ENCODE peak calls at places on chromosome 2, in six cellular contexts. I is esophagus squamous epithelium, T is IMR-90, O is adrenal gland, Q is left ventricle myocardium inferior, J is body of pancreas. S is an unnamed sample.

GRCh38 chr2:48114256-48114655 is 208.0 kb upstream of the FBXO11 start:
- DNase-seq in Q (no peak), T (peak; percentile 77), I (no peak), J (peak; percentile 40), O (peak; percentile 9), S (peak; percentile 89)

GRCh38 chr2:54558188-54558975 is 102.3 kb downstream of the SPTBN1 start:
- DNase-seq in J (peak; percentile 87), O (peak; percentile 87), T (peak; percentile 64), I (peak; percentile 15), Q (peak; percentile 53), S (peak; percentile 77)

GRCh38 chr2:27831279-27832050 is 58.7 kb downstream of the RBKS start:
- DNase-seq in T (no peak), J (no peak), Q (no peak), I (no peak), O (no peak), S (no peak)

GRCh38 chr2:217366246-217366645 is 506.4 kb upstream of the TNP1 start:
- DNase-seq in O (no peak), Q (no peak), J (no peak), I (no peak), T (no peak), S (no peak)

GRCh38 chr2:191665286-191665685 is 12.7 kb upstream of the NABP1 start:
- DNase-seq in J (no peak), T (peak; percentile 82), Q (no peak), I (no peak), O (no peak), S (peak; percentile 68)

GRCh38 chr2:52127527-52127926 is 1095.6 kb upstream of the NRXN1 start:
- DNase-seq in I (no peak), J (no peak), T (no peak), O (no peak), Q (no peak), S (no peak)

GRCh38 chr2:67032091-67032490 is 365.0 kb upstream of the ETAA1 start:
- DNase-seq in O (no peak), I (no peak), Q (no peak), J (no peak), T (no peak), S (no peak)

GRCh38 chr2:226873051-226873620 is 37.3 kb downstream of the RHBDD1 start:
- DNase-seq in T (peak; percentile 59), O (no peak), Q (no peak), J (no peak), I (no peak), S (no peak)

GRCh38 chr2:54997826-54998225 is 52.4 kb downstream of the RTN4 start:
- DNase-seq in O (no peak), Q (no peak), J (no peak), T (no peak), I (no peak), S (no peak)

GRCh38 chr2:24399434-24400206 is 39.3 kb upstream of the ITSN2 start:
- DNase-seq in Q (no peak), O (no peak), J (no peak), I (no peak), T (no peak), S (no peak)

GRCh38 chr2:83686863-83687262 is 772.2 kb downstream of the SUCLG1 start:
- DNase-seq in J (no peak), I (no peak), Q (no peak), O (peak; percentile 1), T (no peak), S (no peak)

GRCh38 chr2:28172114-28172898 is 220.4 kb upstream of the FOSL2 start:
- DNase-seq in O (no peak), J (no peak), I (no peak), T (peak; percentile 57), Q (no peak), S (no peak)

GRCh38 chr2:172234716-172235661 is 132.3 kb upstream of the DLX2 start:
- DNase-seq in O (peak; percentile 18), J (no peak), I (no peak), Q (no peak), T (no peak), S (no peak)

GRCh38 chr2:31442376-31442775 is 27.8 kb upstream of the XDH start:
- DNase-seq in Q (no peak), J (no peak), O (no peak), I (no peak), T (no peak), S (no peak)

GRCh38 chr2:42336361-42336965 is 24.6 kb downstream of the COX7A2L start:
- DNase-seq in T (no peak), I (no peak), Q (no peak), O (no peak), J (no peak), S (no peak)

GRCh38 chr2:28398101-28398834 is 5.6 kb downstream of the FOSL2 start:
- DNase-seq in T (peak; percentile 74), O (peak; percentile 77), I (no peak), J (no peak), Q (no peak), S (peak; percentile 77)

GRCh38 chr2:203669820-203670219 is 36.6 kb upstream of the CD28 start:
- DNase-seq in I (no peak), O (no peak), Q (no peak), J (no peak), T (peak; percentile 84), S (peak; percentile 68)

GRCh38 chr2:36277146-36277808 is 78.3 kb upstream of the CRIM1 start:
- DNase-seq in O (no peak), Q (no peak), I (no peak), T (peak; percentile 97), J (no peak), S (peak; percentile 45)

GRCh38 chr2:41934323-41935003 is 113.4 kb upstream of the PKDCC start:
- DNase-seq in I (no peak), T (peak; percentile 66), J (no peak), Q (peak; percentile 48), O (peak; percentile 47), S (peak; percentile 91)

GRCh38 chr2:179272406-179273192 is 8.0 kb upstream of the SESTD1 start:
- DNase-seq in T (peak; percentile 73), Q (no peak), J (no peak), I (no peak), O (no peak), S (peak; percentile 5)

GRCh38 chr2:193462411-193462810 is 1267.7 kb upstream of the TMEFF2 start:
- DNase-seq in I (no peak), Q (no peak), J (no peak), O (no peak), T (no peak), S (no peak)

DNA sequence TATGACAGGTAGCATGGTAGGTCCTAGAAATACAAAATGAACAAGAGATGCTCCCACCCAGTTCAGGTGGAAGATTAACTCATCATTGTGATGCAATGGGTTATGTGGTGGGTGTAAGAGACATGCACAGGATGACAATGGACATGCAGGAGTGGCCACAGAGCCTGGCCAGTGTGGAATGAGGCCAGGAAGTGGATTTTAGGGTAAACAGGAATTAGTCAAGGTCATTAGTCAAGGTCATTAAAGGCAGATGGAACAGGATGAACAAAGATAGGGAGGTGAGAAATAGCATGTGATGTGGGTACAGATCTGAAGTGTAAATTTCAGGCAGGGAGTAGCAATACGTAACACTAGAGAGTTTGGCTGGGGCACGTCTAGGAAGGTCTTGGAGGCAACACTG is 15.6 kb upstream of the SERTAD2 start:
- DNase-seq in T (no peak), O (no peak), Q (no peak), I (no peak), J (no peak), S (no peak)
- H3K4me1 ChIP-seq in T (no peaks in the 10 kb centered on the region), O (no peaks in the 10 kb centered on the region), Q (peaks cover 16% of the 10 kb centered on the region), I (no peaks in the 10 kb centered on the region), J (no peaks in the 10 kb centered on the region), S (peaks cover 8% of the 10 kb centered on the region)

GRCh38 chr2:173553589-173553988 is 198.9 kb downstream of the CDCA7 start:
- DNase-seq in I (no peak), J (no peak), T (peak; percentile 19), O (no peak), Q (no peak), S (no peak)

GRCh38 chr2:173547493-173547892 is 192.8 kb downstream of the CDCA7 start:
- DNase-seq in J (no peak), Q (no peak), I (no peak), T (no peak), O (no peak), S (no peak)

GRCh38 chr2:173545364-173545734 is 190.7 kb downstream of the CDCA7 start:
- DNase-seq in J (peak; percentile 27), I (no peak), T (peak; percentile 2), Q (no peak), O (peak; percentile 21), S (no peak)

GRCh38 chr2:173552540-173552939 is 197.9 kb downstream of the CDCA7 start:
- DNase-seq in J (no peak), Q (no peak), I (no peak), O (no peak), T (no peak), S (no peak)

DNA sequence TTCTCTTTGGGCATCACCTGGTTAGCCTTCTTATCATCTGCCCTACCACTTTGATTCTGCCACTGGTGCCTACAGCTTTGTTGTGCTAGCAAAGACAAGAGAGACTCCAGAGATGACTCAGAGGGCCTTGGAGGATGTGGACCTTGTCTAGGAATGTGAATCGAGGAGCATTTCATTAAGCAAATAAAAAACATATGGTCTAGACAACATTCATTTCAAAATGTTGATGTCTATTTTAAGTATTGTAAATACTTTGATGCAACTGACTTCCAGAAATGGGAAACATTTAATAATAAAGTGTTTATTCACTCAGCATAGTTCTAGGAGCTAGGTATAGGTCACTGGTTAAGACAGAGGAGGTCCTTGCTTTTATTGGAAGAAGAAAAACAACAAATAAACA is 195.5 kb downstream of the CDCA7 start:
- DNase-seq in Q (no peak), T (peak; percentile 47), O (no peak), I (no peak), J (no peak), S (no peak)
- TF ChIP-seq CTCF in Q (no peak), T (no peak), O (no peak), I (no peak), J (no peak), S (no peak)

GRCh38 chr2:65032016-65032975 is 23.9 kb upstream of the CEP68 start:
- DNase-seq in Q (no peak), T (no peak), O (no peak), I (no peak), J (no peak), S (peak; percentile 21)
- H3K27ac ChIP-seq in Q (no peak overlapping the region), T (no peak overlapping the region), O (no peak overlapping the region), I (peak overlapping the region; percentile 29), J (peak overlapping the region; percentile 73), S (peak overlapping the region; percentile 52)

DNA sequence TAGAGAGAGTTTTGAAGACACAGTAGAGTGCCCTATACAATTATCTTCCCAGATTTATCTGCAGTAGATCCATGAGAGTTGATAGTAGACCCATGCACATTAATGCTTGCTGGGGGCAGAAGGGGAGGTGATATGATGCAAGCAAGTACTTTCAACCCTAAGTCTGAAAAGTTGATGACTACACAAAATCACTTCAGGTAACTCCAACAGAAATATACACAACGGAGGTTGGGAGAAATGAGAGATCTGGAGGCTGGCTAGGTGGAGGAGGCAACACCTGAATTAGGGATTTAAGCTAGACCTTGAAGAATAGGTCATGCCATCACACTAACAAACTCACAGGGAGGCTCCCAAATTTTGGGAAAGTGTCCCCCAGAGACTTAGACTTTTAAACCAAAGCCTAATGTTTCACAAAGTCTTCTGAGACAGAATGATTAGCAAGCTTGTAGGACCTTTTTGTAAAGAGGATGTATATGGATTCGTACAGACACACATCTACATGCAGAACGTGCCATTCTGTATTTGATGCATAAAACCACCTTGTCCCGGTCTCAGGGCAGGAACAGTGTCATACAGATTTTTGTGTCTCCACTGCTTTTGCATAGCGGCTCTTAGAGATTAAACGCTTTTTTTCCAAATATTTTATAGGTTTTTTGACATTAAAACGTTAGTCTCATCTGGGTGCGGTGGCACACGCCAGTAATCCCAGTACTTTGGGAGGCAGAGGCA is 937 bp upstream of the STAMBP start:
- DNase-seq in I (no peak), Q (no peak), T (no peak), O (no peak), J (no peak), S (no peak)
- H3K4me1 ChIP-seq in I (peaks cover 29% of the 10 kb centered on the region), Q (peaks cover 39% of the 10 kb centered on the region), T (peaks cover 3% of the 10 kb centered on the region), O (no peaks in the 10 kb centered on the region), J (peaks cover 27% of the 10 kb centered on the region), S (peaks cover 9% of the 10 kb centered on the region)

GRCh38 chr2:166180951-166181812 is 53.4 kb upstream of the SCN1A start:
- DNase-seq in J (peak; percentile 70), O (peak; percentile 60), T (peak; percentile 56), Q (no peak), I (no peak), S (peak; percentile 67)
- TF ChIP-seq CTCF in J (peak; percentile 50), O (peak; percentile 52), T (peak; percentile 66), Q (peak; percentile 60), I (peak; percentile 38), S (peak; percentile 63)